ENCODE peak calls at places on chromosome 15, in nine cellular contexts. J, H, V, B, T, P, L, M and U are unnamed samples.

GRCh38 chr15:99312794-99313193 is 61.5 kb downstream of the LRRC28 start:
- DNase-seq in V (no peak), L (no peak), P (no peak), J (no peak), T (no peak), B (no peak), M (no peak), H (no peak), U (no peak)

GRCh38 chr15:59437777-59438574 is at the start of gene FAM81A:
- DNase-seq in H (no peak), P (peak), L (peak), M (peak), J (peak), T (peak), B (peak), V (peak), U (peak)

GRCh38 chr15:63185206-63185605 is 4.2 kb upstream of the RAB8B start:
- DNase-seq in V (no peak), B (no peak), P (no peak), T (no peak), L (no peak), J (no peak), H (no peak), M (no peak), U (no peak)

GRCh38 chr15:62389887-62390792 is 225.1 kb upstream of the C2CD4B start:
- DNase-seq in L (peak), M (peak), V (peak), B (peak), J (peak), H (peak), P (peak), T (peak), U (peak)

GRCh38 chr15:99132122-99132521 is 27.2 kb downstream of the SYNM start:
- DNase-seq in H (no peak), L (no peak), T (no peak), V (no peak), J (no peak), B (no peak), M (no peak), P (no peak), U (no peak)

GRCh38 chr15:101466188-101466587 is 23.3 kb downstream of the PCSK6 start:
- DNase-seq in J (no peak), L (no peak), B (no peak), M (no peak), V (no peak), H (no peak), P (no peak), T (no peak), U (no peak)

GRCh38 chr15:95307115-95307514 is 1023.4 kb upstream of the NR2F2 start:
- DNase-seq in V (no peak), T (no peak), L (no peak), B (no peak), H (no peak), P (no peak), J (no peak), M (no peak), U (no peak)

GRCh38 chr15:79970921-79971434 is at the start of gene BCL2A1:
- DNase-seq in H (peak), J (peak), L (no peak), V (peak), B (no peak), M (no peak), T (peak), P (no peak), U (peak)

GRCh38 chr15:52498700-52499099 is 30.0 kb downstream of the MYO5A start:
- DNase-seq in H (no peak), V (no peak), P (no peak), M (no peak), B (no peak), J (no peak), T (no peak), L (no peak), U (no peak)

GRCh38 chr15:55587321-55588069 is 650 bp downstream of the PYGO1 start:
- DNase-seq in J (peak), M (peak), L (no peak), V (no peak), T (peak), P (peak), B (peak), H (peak), U (no peak)

GRCh38 chr15:33279613-33280205 is 31.1 kb upstream of the RYR3 start:
- DNase-seq in H (no peak), J (no peak), L (no peak), V (no peak), P (no peak), T (peak), B (no peak), M (no peak), U (no peak)

GRCh38 chr15:76718863-76719262 is 186.3 kb downstream of the SCAPER start:
- DNase-seq in J (no peak), V (no peak), B (no peak), M (no peak), L (no peak), T (no peak), P (no peak), H (no peak), U (no peak)

GRCh38 chr15:70763950-70764730 is 782 bp upstream of the UACA start:
- DNase-seq in P (no peak), B (peak), V (no peak), L (no peak), M (peak), J (no peak), H (no peak), T (no peak), U (no peak)

GRCh38 chr15:101498076-101498730 is 8.7 kb upstream of the PCSK6 start:
- DNase-seq in P (no peak), B (no peak), H (no peak), L (no peak), J (no peak), M (no peak), V (no peak), T (no peak), U (peak)

GRCh38 chr15:44753345-44753744 is 17.0 kb downstream of the TRIM69 start:
- DNase-seq in B (no peak), T (no peak), V (no peak), L (no peak), P (no peak), M (no peak), H (no peak), J (no peak), U (no peak)
- TF ChIP-seq CTCF in B (no peak), T (no peak), V (no peak), L (no peak), P (no peak), M (no peak), H (no peak), J (no peak), U (no peak)

DNA sequence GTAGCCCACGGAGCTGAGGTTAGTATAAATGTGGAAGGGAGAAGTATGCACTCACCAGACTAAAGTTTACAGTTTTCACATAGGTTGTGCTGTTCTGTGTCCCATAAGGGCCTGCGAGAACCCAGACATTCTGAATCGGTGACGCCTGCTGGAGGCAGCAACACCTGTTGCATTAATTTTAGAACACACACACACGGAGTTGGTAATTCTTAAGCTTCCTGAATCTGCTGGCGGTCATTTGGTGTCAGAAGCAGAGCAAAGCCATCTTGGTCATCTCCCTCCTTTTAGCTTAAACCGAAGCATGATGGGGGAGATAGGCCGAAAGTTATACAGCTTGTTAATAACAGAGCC is 41.1 kb upstream of the AP3B2 start:
- DNase-seq in H (peak), B (peak), J (no peak), V (peak), L (no peak), P (no peak), T (peak), M (peak), U (peak)
- TF ChIP-seq CTCF in H (no peak), B (no peak), J (no peak), V (no peak), L (no peak), P (no peak), T (no peak), M (no peak), U (no peak)

GRCh38 chr15:26996250-26996649 is 25.3 kb downstream of the GABRG3 start:
- DNase-seq in T (peak), L (no peak), V (no peak), B (no peak), H (no peak), P (no peak), J (no peak), M (no peak), U (no peak)
- TF ChIP-seq CTCF in T (no peak), L (no peak), V (no peak), B (no peak), H (no peak), P (no peak), J (no peak), M (no peak), U (no peak)

GRCh38 chr15:93026359-93026758 is 62.7 kb downstream of the RGMA start:
- DNase-seq in J (no peak), V (no peak), H (peak), L (peak), T (no peak), M (no peak), P (no peak), B (no peak), U (no peak)
- TF ChIP-seq CTCF in J (no peak), V (no peak), H (no peak), L (no peak), T (no peak), M (no peak), P (no peak), B (no peak), U (no peak)

GRCh38 chr15:72340366-72340765 is 20.4 kb upstream of the CELF6 start:
- DNase-seq in H (no peak), L (no peak), P (no peak), B (no peak), V (no peak), J (no peak), T (peak), M (no peak), U (no peak)

GRCh38 chr15:72341361-72341760 is 21.4 kb upstream of the CELF6 start:
- DNase-seq in L (no peak), V (no peak), P (peak), H (no peak), T (peak), J (no peak), M (no peak), B (peak), U (no peak)

GRCh38 chr15:72344602-72345001 is 24.6 kb upstream of the CELF6 start:
- DNase-seq in B (no peak), L (no peak), P (no peak), J (no peak), V (no peak), H (no peak), M (no peak), T (no peak), U (no peak)

GRCh38 chr15:72339777-72340177 is 19.8 kb upstream of the CELF6 start:
- DNase-seq in V (no peak), P (no peak), T (peak), J (no peak), M (no peak), L (no peak), H (peak), B (no peak), U (no peak)

GRCh38 chr15:72342385-72342784 is 22.4 kb upstream of the CELF6 start:
- DNase-seq in P (peak), T (peak), M (peak), J (no peak), V (no peak), B (peak), H (peak), L (no peak), U (no peak)
- TF ChIP-seq CTCF in P (peak), T (peak), M (peak), J (no peak), V (peak), B (peak), H (peak), L (no peak), U (peak)

DNA sequence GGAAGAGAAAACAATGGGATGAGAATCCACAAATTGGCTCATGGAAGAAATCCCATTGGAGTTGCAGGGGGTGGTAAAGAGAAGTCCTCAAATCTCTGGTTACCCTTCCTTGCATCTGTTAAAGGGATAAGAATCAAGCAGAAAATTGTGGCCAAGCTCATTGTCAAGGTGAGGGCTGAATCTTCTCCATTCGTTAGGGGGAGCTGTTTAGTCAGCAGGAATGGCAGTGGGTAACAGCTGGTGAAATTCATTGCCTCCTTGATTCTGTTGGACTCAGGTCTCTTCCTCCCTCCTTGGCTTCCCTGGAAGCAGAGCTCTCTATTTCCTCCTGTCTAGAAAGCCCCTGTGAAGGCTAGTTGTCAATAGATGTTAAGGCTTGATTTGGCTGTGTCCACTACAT is 343.1 kb upstream of the SEMA6D start:
- DNase-seq in B (peak), M (no peak), P (peak), V (no peak), J (no peak), T (peak), H (no peak), L (no peak), U (no peak)
- TF ChIP-seq CTCF in B (no peak), M (no peak), P (peak), V (no peak), J (no peak), T (peak), H (peak), L (no peak), U (no peak)

DNA sequence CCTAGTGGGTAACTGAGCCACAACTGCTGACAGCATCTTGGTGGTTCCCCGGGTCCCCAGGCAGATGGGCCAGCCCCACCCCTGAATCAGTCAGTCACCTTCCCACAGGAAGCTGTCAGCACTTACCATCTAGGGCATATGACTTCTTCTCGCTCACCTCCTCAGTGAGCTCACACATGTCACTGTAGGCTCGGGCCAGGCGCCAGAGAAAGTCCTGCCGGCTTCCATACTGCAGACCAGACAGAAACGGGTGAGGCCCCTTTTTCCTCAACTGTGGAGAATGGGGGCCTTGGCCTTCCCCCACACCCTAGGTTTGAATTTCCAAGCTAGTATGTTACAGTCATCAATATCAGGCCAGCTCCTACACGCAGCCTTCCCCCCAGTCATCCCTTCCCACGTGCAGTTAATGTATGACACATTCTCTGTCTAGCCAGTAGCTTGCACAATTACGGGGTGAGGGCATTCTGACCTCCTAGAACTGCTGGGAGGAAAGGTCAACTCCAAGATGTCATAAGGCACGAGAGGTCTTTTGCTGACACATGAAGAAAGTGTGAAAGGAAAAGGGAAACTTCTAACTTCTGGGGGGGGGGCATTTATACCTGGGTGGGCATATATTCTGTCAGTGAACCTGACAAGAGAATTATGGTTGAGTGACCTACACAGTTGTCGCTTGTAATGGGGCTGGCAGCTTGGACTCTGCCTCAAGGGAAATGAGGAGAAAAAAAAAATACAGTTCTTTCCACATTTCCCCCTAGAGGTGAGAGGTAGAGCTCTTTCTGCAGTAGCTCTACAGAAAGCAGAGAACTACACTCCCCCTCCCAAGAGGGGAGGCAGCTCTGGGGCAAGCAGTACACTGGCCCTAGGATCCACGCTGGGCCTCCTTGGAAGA is 10.9 kb downstream of the RMDN3 start:
- DNase-seq in B (no peak), T (peak), V (no peak), J (no peak), M (no peak), L (no peak), P (no peak), H (peak), U (no peak)
- TF ChIP-seq CTCF in B (no peak), T (no peak), V (no peak), J (no peak), M (no peak), L (no peak), P (peak), H (no peak), U (no peak)

DNA sequence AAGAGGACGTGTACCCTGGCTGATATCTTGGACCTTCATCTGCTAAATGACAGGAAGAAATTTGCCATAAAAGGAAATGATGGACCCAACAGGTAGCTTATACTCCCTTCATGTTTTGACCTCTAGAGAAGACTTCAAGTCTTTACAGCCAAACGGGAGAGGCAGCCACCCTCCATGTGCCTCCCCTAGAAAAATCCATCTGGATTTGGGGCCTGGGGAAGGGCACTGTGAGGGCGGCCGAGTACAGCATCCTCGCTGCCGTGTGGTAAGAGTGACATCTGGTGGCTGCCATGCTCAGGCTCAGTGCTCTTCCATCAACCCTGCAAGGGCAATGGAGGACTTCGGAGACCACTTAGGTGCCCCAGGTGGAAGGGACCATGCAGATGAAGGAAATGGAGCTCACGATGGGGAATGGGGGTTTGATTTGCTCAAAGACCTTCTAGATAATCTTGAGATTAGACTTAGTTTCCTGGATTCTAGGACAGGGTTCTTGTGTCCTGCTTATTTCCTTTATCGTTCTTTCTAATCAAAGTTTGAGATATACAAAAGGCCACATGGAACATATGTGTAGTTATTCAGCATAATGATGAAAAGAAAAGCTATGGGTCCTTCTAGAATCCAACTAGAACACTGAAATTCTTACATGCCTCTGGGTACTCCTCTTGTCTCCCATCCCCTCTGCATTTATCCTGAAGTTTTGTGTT is 44.4 kb downstream of the AQP9 start:
- DNase-seq in T (peak), M (peak), V (peak), H (peak), J (no peak), L (no peak), B (peak), P (peak), U (peak)
- TF ChIP-seq CTCF in T (peak), M (peak), V (peak), H (peak), J (no peak), L (peak), B (peak), P (peak), U (peak)

GRCh38 chr15:51132384-51133139 is 37.9 kb upstream of the TNFAIP8L3 start:
- DNase-seq in T (peak), P (peak), L (peak), J (no peak), H (peak), V (peak), B (peak), M (peak), U (no peak)
- TF ChIP-seq CTCF in T (peak), P (peak), L (peak), J (no peak), H (peak), V (peak), B (peak), M (peak), U (peak)